ENCODE peak calls at places on chromosome X, in six cellular contexts. J is IMR-90, L is A549, V is vagina, F is ovary, C is right lobe of liver. B is an unnamed sample.

GRCh38 chrX:47581731-47582647 is at the start of gene TIMP1:
- DNase-seq in C (peak), V (no peak), F (peak), L (peak), J (peak), B (peak)

GRCh38 chrX:9356846-9357245 is 108.0 kb upstream of the TBL1X start:
- DNase-seq in C (no peak), V (no peak), J (peak), F (no peak), L (no peak), B (no peak)

GRCh38 chrX:75986980-75987379 is 185.9 kb upstream of the PBDC1 start:
- DNase-seq in V (no peak), L (no peak), C (no peak), J (no peak), F (no peak), B (no peak)

GRCh38 chrX:106862972-106863688 is 40.0 kb downstream of the RIPPLY1 start:
- DNase-seq in L (peak), C (no peak), F (no peak), J (peak), V (no peak), B (no peak)

GRCh38 chrX:154123241-154124219 is 20.5 kb upstream of the OPN1LW start:
- DNase-seq in F (no peak), J (no peak), C (peak), V (no peak), L (no peak), B (no peak)

GRCh38 chrX:151153086-151153485 is 23.3 kb upstream of the GPR50 start:
- DNase-seq in L (no peak), V (no peak), F (no peak), J (peak), C (no peak), B (no peak)

GRCh38 chrX:1246816-1247215 is 21.8 kb upstream of the CSF2RA start:
- DNase-seq in L (peak), V (no peak), C (peak), J (no peak), F (peak), B (peak)

GRCh38 chrX:46488712-46489111 is 56.5 kb downstream of the ZNF674 start:
- DNase-seq in J (no peak), V (no peak), C (no peak), F (no peak), L (no peak), B (no peak)

GRCh38 chrX:105331244-105331643 is 110.8 kb upstream of the TEX13A start:
- DNase-seq in J (peak), V (no peak), L (no peak), F (no peak), C (no peak), B (no peak)

GRCh38 chrX:47507204-47507878 is 24.3 kb upstream of the ZNF41 start:
- DNase-seq in V (no peak), J (no peak), C (no peak), L (no peak), F (no peak), B (no peak)

GRCh38 chrX:153739754-153740486 is 15.3 kb downstream of the ABCD1 start:
- DNase-seq in L (no peak), V (no peak), C (no peak), F (no peak), J (no peak), B (no peak)

GRCh38 chrX:18252644-18253359 is 32.1 kb upstream of the BEND2 start:
- DNase-seq in L (no peak), J (peak), C (no peak), V (no peak), F (no peak), B (no peak)

GRCh38 chrX:15911729-15912550 is 57.3 kb upstream of the AP1S2 start:
- DNase-seq in F (no peak), V (no peak), J (no peak), C (no peak), L (no peak), B (no peak)

GRCh38 chrX:44343412-44343942 is at the start of gene EFHC2:
- DNase-seq in F (peak), V (no peak), C (no peak), J (no peak), L (peak), B (no peak)

GRCh38 chrX:123918106-123918721 is 43.3 kb upstream of the STAG2 start:
- DNase-seq in C (no peak), J (no peak), V (no peak), L (no peak), F (no peak), B (no peak)

GRCh38 chrX:124028177-124028576 is 66.7 kb downstream of the STAG2 start:
- DNase-seq in V (no peak), L (no peak), J (peak), F (no peak), C (no peak), B (no peak)

GRCh38 chrX:44344687-44345086 is 1.2 kb upstream of the EFHC2 start:
- DNase-seq in F (no peak), J (no peak), L (no peak), C (no peak), V (no peak), B (no peak)

GRCh38 chrX:129577473-129577872 is 37.4 kb downstream of the OCRL start:
- DNase-seq in F (no peak), V (no peak), C (no peak), J (peak), L (no peak), B (no peak)

GRCh38 chrX:14029039-14029424 is 660 bp downstream of the GEMIN8 start:
- DNase-seq in F (no peak), L (no peak), J (no peak), C (no peak), V (no peak), B (no peak)

GRCh38 chrX:114611018-114611619 is 27.2 kb downstream of the HTR2C start:
- DNase-seq in J (peak), V (no peak), C (no peak), L (peak), F (no peak), B (no peak)

GRCh38 chrX:12891915-12892506 is 14.4 kb upstream of the TLR8 start:
- DNase-seq in C (no peak), J (no peak), L (no peak), F (no peak), V (no peak), B (no peak)

GRCh38 chrX:123340691-123341090 is 156.6 kb downstream of the GRIA3 start:
- DNase-seq in C (no peak), F (no peak), V (no peak), J (no peak), L (no peak), B (no peak)

GRCh38 chrX:56564921-56565861 is 1.8 kb downstream of the UBQLN2 start:
- DNase-seq in L (no peak), V (no peak), C (no peak), F (no peak), J (peak), B (no peak)

GRCh38 chrX:129115104-129115503 is 408.2 kb downstream of the SMARCA1 start:
- DNase-seq in V (no peak), J (peak), C (no peak), F (no peak), L (peak), B (peak)

GRCh38 chrX:46967547-46967946 is 55.3 kb downstream of the JADE3 start:
- DNase-seq in F (no peak), J (no peak), V (no peak), C (no peak), L (no peak), B (no peak)

GRCh38 chrX:53441531-53442321 is 7.6 kb upstream of the HSD17B10 start:
- DNase-seq in L (peak), C (peak), J (peak), V (no peak), F (peak), B (peak)

GRCh38 chrX:135410861-135411627 is 10.7 kb upstream of the SMIM10L2A start:
- DNase-seq in V (no peak), F (no peak), L (no peak), J (no peak), C (no peak), B (no peak)

GRCh38 chrX:115065304-115065703 is 47.9 kb upstream of the IL13RA2 start:
- DNase-seq in J (no peak), F (no peak), L (no peak), C (no peak), V (no peak), B (no peak)

GRCh38 chrX:50343917-50344316 is 126.7 kb downstream of the DGKK start:
- DNase-seq in L (no peak), F (no peak), V (no peak), C (no peak), J (no peak), B (no peak)

GRCh38 chrX:1601051-1601767 is 9.8 kb downstream of the AKAP17A start:
- DNase-seq in V (no peak), F (no peak), J (no peak), C (no peak), L (no peak), B (no peak)

GRCh38 chrX:46573896-46574336 is 351 bp downstream of the CHST7 start:
- DNase-seq in C (peak), V (no peak), F (peak), L (peak), J (peak), B (no peak)

GRCh38 chrX:10235851-10236250 is 79.1 kb downstream of the CLCN4 start:
- DNase-seq in F (no peak), L (no peak), J (peak), C (no peak), V (no peak), B (no peak)

GRCh38 chrX:9560219-9560618 is 95.4 kb downstream of the TBL1X start:
- DNase-seq in F (no peak), C (no peak), V (no peak), L (no peak), J (no peak), B (no peak)

GRCh38 chrX:68462653-68463052 is 29.4 kb upstream of the OPHN1 start:
- DNase-seq in V (no peak), F (no peak), L (no peak), J (peak), C (no peak), B (no peak)

GRCh38 chrX:1597345-1598020 is 6.1 kb downstream of the AKAP17A start:
- DNase-seq in V (no peak), J (no peak), F (no peak), L (no peak), C (no peak), B (no peak)

GRCh38 chrX:136376713-136377112 is 76.0 kb downstream of the ADGRG4 start:
- DNase-seq in F (no peak), L (no peak), V (no peak), J (no peak), C (no peak), B (no peak)

GRCh38 chrX:102535958-102536357 is 19.4 kb upstream of the TMSB15A start:
- DNase-seq in C (no peak), F (no peak), J (no peak), V (no peak), L (no peak), B (no peak)

GRCh38 chrX:20454117-20454516 is 187.4 kb upstream of the RPS6KA3 start:
- DNase-seq in C (no peak), V (no peak), F (no peak), J (peak), L (no peak), B (no peak)

DNA sequence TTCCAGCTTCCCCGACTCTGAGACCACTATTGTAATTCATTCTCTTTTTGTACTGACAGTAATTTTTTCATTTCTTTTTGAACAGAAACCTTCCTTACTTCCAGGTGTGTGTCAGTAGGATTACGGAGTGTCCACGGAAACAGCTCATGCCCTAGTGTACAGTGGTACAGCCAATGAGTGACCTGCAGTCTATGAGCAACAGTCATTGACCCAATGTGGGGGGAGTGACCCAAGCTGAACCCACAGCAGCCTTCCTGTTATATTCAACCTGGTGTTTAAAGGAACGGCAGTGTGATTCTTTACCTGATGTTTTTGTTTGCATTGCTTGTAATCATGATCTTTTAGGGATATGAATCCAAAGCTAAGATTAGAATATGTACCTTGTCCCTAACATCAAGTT is 1.2 kb downstream of the H2BW2 start:
- DNase-seq in C (no peak), V (no peak), J (no peak), F (no peak), L (no peak), B (no peak)
- TF ChIP-seq POLR2A in C (no peak), V (no peak), J (no peak), F (no peak), L (no peak), B (no peak)

GRCh38 chrX:49184294-49185061 is 1.7 kb downstream of the PRICKLE3 start:
- DNase-seq in L (peak), V (no peak), F (peak), C (peak), J (peak), B (no peak)

GRCh38 chrX:49187526-49187925 is 1.4 kb upstream of the PRICKLE3 start:
- DNase-seq in F (no peak), J (no peak), L (no peak), C (no peak), V (no peak), B (no peak)

GRCh38 chrX:49187028-49187394 is 838 bp upstream of the PRICKLE3 start:
- DNase-seq in L (no peak), F (no peak), C (no peak), V (no peak), J (no peak), B (no peak)

GRCh38 chrX:49185062-49185394 is 1.1 kb downstream of the PRICKLE3 start:
- DNase-seq in J (no peak), L (no peak), C (no peak), F (no peak), V (no peak), B (no peak)

DNA sequence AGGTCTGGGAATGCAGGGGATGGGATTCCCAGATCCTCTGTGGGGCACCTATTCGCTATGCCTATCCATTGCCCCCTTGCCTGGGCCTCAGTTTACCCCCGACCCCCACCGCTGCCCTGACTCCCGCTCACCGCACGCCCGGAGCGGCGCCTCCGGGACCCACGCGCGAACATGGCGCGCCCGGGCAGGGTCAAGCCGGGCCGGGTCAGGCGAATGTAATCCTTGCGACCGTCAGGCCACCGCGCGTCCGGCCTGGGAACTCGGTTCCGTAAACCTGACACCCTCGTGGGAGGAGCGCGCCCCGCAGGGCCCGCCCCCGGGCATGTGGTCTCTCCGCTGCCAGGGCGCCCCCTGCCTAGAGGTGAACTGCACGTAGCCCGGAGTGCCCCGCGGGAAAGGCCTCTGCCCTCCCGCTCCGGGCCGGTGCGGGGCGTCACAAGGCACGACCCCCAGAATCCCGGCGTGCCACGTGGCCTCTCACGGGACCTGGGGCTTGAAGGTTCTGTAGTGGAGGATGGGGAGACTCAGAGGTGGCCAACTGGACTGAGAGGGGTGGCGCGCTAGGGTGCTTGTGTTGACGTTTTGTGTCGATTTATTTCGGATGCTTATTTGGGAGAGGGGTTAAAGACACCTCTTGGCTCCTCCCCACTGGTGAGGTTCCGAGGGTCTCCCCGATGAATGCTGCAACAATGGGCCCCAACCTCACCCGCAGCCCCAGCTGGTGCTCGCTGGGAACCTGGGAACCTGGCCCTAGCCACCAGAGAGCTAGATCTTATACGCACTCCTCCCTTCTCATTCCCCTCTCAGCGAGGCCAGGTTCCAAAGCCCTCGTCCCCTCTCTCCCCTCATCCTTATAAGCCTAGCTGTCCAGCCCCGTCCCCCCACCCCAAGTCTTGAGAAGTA is at the start of gene PRICKLE3:
- DNase-seq in V (no peak), L (peak), J (peak), C (peak), F (peak), B (peak)
- TF ChIP-seq POLR2A in V (no peak), L (peak), J (no peak), C (peak), F (peak), B (peak)

GRCh38 chrX:21940356-21940829 is at the start of gene SMS:
- DNase-seq in J (peak), C (peak), F (peak), L (peak), V (peak), B (peak)
- TF ChIP-seq POLR2A in J (peak), C (peak), F (peak), L (peak), V (no peak), B (no peak)

GRCh38 chrX:40580537-40581332 is at the start of gene ATP6AP2:
- DNase-seq in J (peak), F (peak), C (peak), L (peak), V (no peak), B (peak)
- TF ChIP-seq POLR2A in J (peak), F (peak), C (peak), L (peak), V (no peak), B (peak)

GRCh38 chrX:155216179-155216939 is at the start of gene VBP1:
- DNase-seq in J (peak), F (peak), V (no peak), C (peak), L (peak), B (peak)
- TF ChIP-seq POLR2A in J (peak), F (peak), V (no peak), C (no peak), L (peak), B (peak)

GRCh38 chrX:132490086-132490419 is 1.2 kb upstream of the MBNL3 start:
- DNase-seq in V (no peak), L (no peak), C (no peak), J (no peak), F (no peak), B (no peak)

GRCh38 chrX:132489256-132490085 is 633 bp upstream of the MBNL3 start:
- DNase-seq in L (no peak), C (peak), V (no peak), J (peak), F (peak), B (peak)

GRCh38 chrX:132488092-132488749 is 617 bp downstream of the MBNL3 start:
- DNase-seq in F (no peak), C (no peak), V (no peak), L (no peak), J (peak), B (no peak)

GRCh38 chrX:132491191-132491590 is 2.4 kb upstream of the MBNL3 start:
- DNase-seq in C (peak), J (no peak), F (no peak), L (no peak), V (no peak), B (no peak)

DNA sequence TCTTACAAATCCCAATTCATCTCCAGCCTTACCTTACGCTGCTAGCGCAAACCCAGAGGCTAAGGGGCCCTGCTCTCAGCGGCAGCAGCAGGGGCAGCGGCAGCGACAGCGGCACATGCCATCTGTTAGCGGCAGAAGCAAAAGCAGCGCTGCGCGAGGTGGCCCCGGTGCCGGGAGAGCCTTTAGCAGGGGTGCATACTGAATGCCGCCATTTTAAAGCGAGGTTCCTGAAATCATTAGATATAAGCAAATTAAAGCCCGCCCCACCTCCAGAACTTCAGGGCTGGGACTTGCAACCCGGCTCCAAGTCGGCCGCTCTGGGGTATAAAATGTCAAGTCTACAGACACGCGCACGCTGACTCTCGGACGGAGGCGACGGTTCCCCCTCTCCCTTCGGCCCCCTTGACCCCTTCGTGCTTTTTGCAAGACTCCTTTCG is at the start of gene MBNL3:
- DNase-seq in C (peak), L (no peak), F (peak), V (no peak), J (peak), B (no peak)
- TF ChIP-seq POLR2A in C (no peak), L (no peak), F (no peak), V (no peak), J (no peak), B (peak)